ENCODE peak calls at places on chromosomes 12 and 14, in four cellular contexts. A is GM06990, O is bronchial epithelial cell, Z is keratinocyte. M is an unnamed sample.

GRCh38 chr12:120350576-120351350 is 18.2 kb downstream of the MSI1 start:
- DNase-seq in A (no peak), O (no peak), Z (no peak), M (no peak)

GRCh38 chr12:45522227-45522626 is 207.3 kb upstream of the ARID2 start:
- DNase-seq in A (no peak), O (peak; percentile 21), Z (no peak), M (no peak)

GRCh38 chr12:12693111-12693671 is 2.8 kb downstream of the GPR19 start:
- DNase-seq in A (peak; percentile 51), O (no peak), Z (no peak), M (no peak)

GRCh38 chr14:41476526-41476925 is 130.2 kb upstream of the LRFN5 start:
- DNase-seq in A (no peak), O (peak; percentile 27), Z (no peak), M (no peak)

GRCh38 chr12:57444744-57445143 is 10.2 kb downstream of the INHBC start:
- DNase-seq in A (no peak), O (no peak), Z (no peak), M (no peak)

GRCh38 chr12:94327819-94328218 is 131.8 kb downstream of the CEP83 start:
- DNase-seq in A (no peak), O (peak; percentile 29), Z (no peak), M (no peak)

GRCh38 chr14:59482471-59483331 is 1.5 kb downstream of the L3HYPDH start:
- DNase-seq in A (no peak), O (peak; percentile 94), Z (peak; percentile 56), M (peak; percentile 58)

GRCh38 chr12:15899282-15899870 is 11.8 kb upstream of the DERA start:
- DNase-seq in A (no peak), O (peak; percentile 37), Z (no peak), M (no peak)

GRCh38 chr12:42756841-42757661 is 167.5 kb upstream of the PRICKLE1 start:
- DNase-seq in A (peak; percentile 3), O (peak; percentile 93), Z (peak; percentile 75), M (peak; percentile 71)

GRCh38 chr12:92973614-92974013 is 44.5 kb upstream of the EEA1 start:
- DNase-seq in A (peak; percentile 80), O (peak; percentile 100), Z (peak; percentile 97), M (no peak)

GRCh38 chr12:113083863-113084430 is 27.4 kb downstream of the DTX1 start:
- DNase-seq in A (no peak), O (no peak), Z (no peak), M (no peak)

GRCh38 chr14:54627718-54628345 is 60.9 kb downstream of the SAMD4A start:
- DNase-seq in A (peak; percentile 29), O (no peak), Z (no peak), M (no peak)

GRCh38 chr12:42705863-42706262 is 116.3 kb upstream of the PRICKLE1 start:
- DNase-seq in A (no peak), O (peak; percentile 35), Z (no peak), M (peak; percentile 86)

GRCh38 chr12:23253191-23253590 is 628.2 kb downstream of the ETNK1 start:
- DNase-seq in A (no peak), O (no peak), Z (no peak), M (no peak)

GRCh38 chr12:91918431-91918830 is 227.2 kb downstream of the BTG1 start:
- DNase-seq in A (no peak), O (no peak), Z (no peak), M (no peak)

GRCh38 chr14:82385043-82385442 is 851.4 kb upstream of the SEL1L start:
- DNase-seq in A (no peak), O (no peak), Z (no peak), M (no peak)

GRCh38 chr12:89895591-89895990 is 187.0 kb upstream of the ATP2B1 start:
- DNase-seq in A (no peak), O (no peak), Z (no peak), M (no peak)

GRCh38 chr12:104680070-104680469 is 223.3 kb downstream of the CHST11 start:
- DNase-seq in A (no peak), O (no peak), Z (no peak), M (no peak)

GRCh38 chr12:104280111-104280510 is 23.4 kb upstream of the EID3 start:
- DNase-seq in A (no peak), O (peak; percentile 59), Z (no peak), M (no peak)

GRCh38 chr14:87995500-87996275 is 2.7 kb upstream of the GALC start:
- DNase-seq in A (no peak), O (no peak), Z (no peak), M (no peak)

GRCh38 chr14:73997108-73997943 is 21.8 kb downstream of the ENTPD5 start:
- DNase-seq in A (no peak), O (no peak), Z (no peak), M (no peak)

GRCh38 chr12:78096909-78097597 is 266.4 kb downstream of the NAV3 start:
- DNase-seq in A (no peak), O (no peak), Z (no peak), M (peak; percentile 37)

GRCh38 chr14:94797887-94798286 is 28.0 kb upstream of the GSC start:
- DNase-seq in A (no peak), O (no peak), Z (no peak), M (no peak)

GRCh38 chr14:94795372-94795771 is 25.5 kb upstream of the GSC start:
- DNase-seq in A (no peak), O (peak; percentile 10), Z (no peak), M (no peak)

GRCh38 chr14:94805726-94806288 is 35.9 kb upstream of the GSC start:
- DNase-seq in A (no peak), O (no peak), Z (no peak), M (no peak)

GRCh38 chr14:94796278-94796677 is 26.4 kb upstream of the GSC start:
- DNase-seq in A (no peak), O (no peak), Z (no peak), M (no peak)

GRCh38 chr14:94801225-94801624 is 31.3 kb upstream of the GSC start:
- DNase-seq in A (no peak), O (no peak), Z (no peak), M (no peak)
- TF ChIP-seq CTCF in A (no peak), O (no peak), Z (no peak), M (no peak)

GRCh38 chr12:54660320-54660962 is 12.3 kb upstream of the DCD start:
- DNase-seq in A (no peak), O (no peak), Z (no peak), M (no peak)

GRCh38 chr12:54657048-54657696 is 9.0 kb upstream of the DCD start:
- DNase-seq in A (no peak), O (no peak), Z (no peak), M (no peak)

GRCh38 chr12:54661048-54661447 is 12.9 kb upstream of the DCD start:
- DNase-seq in A (no peak), O (no peak), Z (no peak), M (no peak)

GRCh38 chr12:54662028-54662427 is 13.9 kb upstream of the DCD start:
- DNase-seq in A (no peak), O (no peak), Z (no peak), M (no peak)

DNA sequence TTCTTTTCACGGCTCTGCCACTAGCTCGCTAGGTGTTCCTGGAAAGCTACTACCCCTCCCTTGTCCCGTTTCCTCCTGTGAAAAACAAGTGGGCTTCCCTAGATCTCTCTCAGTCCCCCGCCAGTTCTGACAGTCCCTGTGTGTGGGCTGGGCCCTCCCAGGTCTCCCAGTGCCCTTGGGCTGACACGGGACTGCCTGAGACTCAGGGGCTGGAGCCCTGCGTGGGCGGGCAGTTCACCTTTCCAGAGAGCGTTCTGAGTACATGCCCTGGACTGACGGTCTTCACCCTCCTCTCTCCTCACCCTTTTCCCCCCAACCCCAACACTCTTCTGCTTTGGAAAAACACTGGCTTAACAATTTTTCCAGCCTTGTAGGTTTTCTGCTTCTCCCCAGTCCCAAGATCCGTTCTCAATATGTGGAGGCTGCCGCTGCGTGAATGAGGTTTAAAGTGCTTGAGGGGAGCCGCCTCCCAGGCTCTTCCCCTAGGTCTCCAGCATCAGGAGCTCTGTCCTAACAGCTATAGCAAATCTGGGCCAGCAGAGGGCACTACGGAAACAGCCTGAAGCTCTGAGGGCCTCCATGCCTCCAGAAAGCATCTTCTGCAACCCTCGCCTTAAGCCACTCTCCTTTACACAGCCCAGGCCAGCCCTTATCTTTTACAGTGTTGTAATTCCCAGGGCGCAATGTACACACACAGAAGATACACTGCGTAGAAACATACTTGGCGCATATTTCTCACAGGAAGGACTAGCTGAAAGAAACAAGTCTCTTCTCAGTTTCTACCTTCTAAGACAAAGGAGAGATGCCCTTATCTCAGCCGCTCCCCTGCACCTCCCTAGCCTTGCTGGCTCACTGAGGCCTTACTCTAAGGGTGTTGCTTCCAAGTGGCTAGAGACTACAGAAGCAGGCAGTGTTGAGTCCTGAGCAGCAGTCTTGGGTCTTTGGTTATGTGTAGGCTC is 10.4 kb upstream of the DCD start:
- DNase-seq in A (no peak), O (peak; percentile 29), Z (no peak), M (no peak)
- H3K27me3 ChIP-seq in A (no peaks in the 10 kb centered on the region), O (peaks cover 3% of the 10 kb centered on the region), Z (peaks cover 3% of the 10 kb centered on the region), M (peaks cover 1% of the 10 kb centered on the region)

DNA sequence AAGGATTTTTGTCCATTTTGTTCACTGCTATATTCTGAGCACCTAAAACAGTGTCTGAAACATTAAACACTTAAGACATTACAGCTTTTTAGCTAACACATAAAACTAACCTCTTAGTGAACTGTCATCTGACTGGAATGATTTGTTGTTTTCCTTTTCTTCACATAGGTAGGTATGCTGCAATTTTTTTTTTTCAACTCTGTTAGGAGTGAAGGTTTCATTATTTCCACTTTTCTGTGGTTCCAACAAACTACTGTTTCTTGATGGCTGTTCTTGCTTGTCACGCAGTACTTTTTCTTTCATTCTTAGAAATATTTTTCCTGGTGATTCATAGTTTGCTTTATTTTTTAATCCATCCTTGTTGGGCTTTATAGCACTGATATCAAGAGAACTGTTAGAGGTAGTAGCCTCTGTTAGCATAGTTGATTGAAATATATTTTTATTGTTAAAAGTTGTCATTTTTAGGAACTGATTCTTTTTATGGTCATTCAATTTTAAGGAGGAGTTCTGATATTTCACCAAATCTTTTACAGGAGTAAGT is 6.3 kb downstream of the MIS18BP1 start:
- DNase-seq in A (no peak), O (no peak), Z (no peak), M (no peak)
- H3K4me3 ChIP-seq in A (peak overlapping the region; percentile 12), O (no peak overlapping the region), Z (no peak overlapping the region), M (no peak overlapping the region)

GRCh38 chr12:24948816-24949722 is at the start of gene BCAT1:
- DNase-seq in A (peak; percentile 84), O (no peak), Z (no peak), M (no peak)
- TF ChIP-seq CTCF in A (peak; percentile 37), O (no peak), Z (no peak), M (peak; percentile 19)

DNA sequence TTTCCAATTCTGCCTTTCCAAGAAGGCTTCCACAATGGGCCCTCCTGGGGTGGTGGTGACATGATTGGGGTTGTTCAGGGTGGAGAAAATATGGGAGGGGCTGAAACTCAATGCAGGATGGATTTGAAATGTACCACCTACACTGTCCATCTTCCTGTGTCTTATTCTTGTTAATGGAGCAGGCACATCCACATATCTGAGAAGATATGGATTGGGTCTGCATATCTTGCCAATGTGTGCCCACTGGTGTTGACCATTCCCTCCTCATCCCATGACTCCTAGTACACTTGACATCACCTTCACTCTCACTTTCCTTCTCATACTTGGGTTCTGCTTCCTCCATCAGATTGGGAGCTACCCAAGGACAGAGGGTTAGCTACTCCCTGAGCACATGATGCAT is 7.2 kb downstream of the KRT76 start:
- DNase-seq in A (no peak), O (no peak), Z (no peak), M (no peak)
- H3K27me3 ChIP-seq in A (no peaks in the 10 kb centered on the region), O (peaks cover 8% of the 10 kb centered on the region), Z (peaks cover 61% of the 10 kb centered on the region), M (peaks cover 7% of the 10 kb centered on the region)